ENCODE peak calls at places on chromosome 15, in six cellular contexts. O is foreskin fibroblast, J is A673, S is fibroblast of lung, X is GM12864, Z is cardiac muscle cell. Q is an unnamed sample.

GRCh38 chr15:96347181-96348111 is 16.9 kb downstream of the NR2F2 start:
- DNase-seq in Z (peak; percentile 73), S (peak; percentile 78), O (no peak), J (peak; percentile 90), X (no peak), Q (no peak)

GRCh38 chr15:89327113-89327512 is 7.5 kb downstream of the POLG start:
- DNase-seq in S (no peak), Z (no peak), J (no peak), O (no peak), X (no peak), Q (no peak)

GRCh38 chr15:65285291-65286068 is 1.2 kb downstream of the PARP16 start:
- DNase-seq in O (peak; percentile 48), J (no peak), S (peak; percentile 29), Z (no peak), X (no peak), Q (no peak)

GRCh38 chr15:67601008-67601620 is 58.6 kb downstream of the MAP2K5 start:
- DNase-seq in X (no peak), J (peak; percentile 41), S (peak; percentile 33), Z (peak; percentile 22), O (no peak), Q (no peak)

GRCh38 chr15:57537951-57538506 is 53.7 kb upstream of the MYZAP start:
- DNase-seq in J (peak; percentile 51), O (no peak), S (no peak), X (no peak), Z (no peak), Q (no peak)

GRCh38 chr15:76034111-76034510 is 21.9 kb upstream of the NRG4 start:
- DNase-seq in O (no peak), J (no peak), Z (no peak), X (no peak), S (no peak), Q (no peak)

GRCh38 chr15:81282911-81283310 is 41.0 kb downstream of the STARD5 start:
- DNase-seq in S (no peak), O (no peak), X (no peak), Z (no peak), J (no peak), Q (no peak)

GRCh38 chr15:49131403-49131802 is 24.0 kb downstream of the COPS2 start:
- DNase-seq in Z (no peak), J (no peak), X (no peak), O (no peak), S (no peak), Q (no peak)

GRCh38 chr15:33458421-33458820 is 147.7 kb downstream of the RYR3 start:
- DNase-seq in Z (no peak), O (no peak), S (no peak), J (no peak), X (no peak), Q (no peak)

GRCh38 chr15:81643773-81644172 is 269.8 kb upstream of the TMC3 start:
- DNase-seq in O (no peak), X (no peak), Z (no peak), J (no peak), S (no peak), Q (no peak)

GRCh38 chr15:71651750-71652186 is 158.6 kb upstream of the NR2E3 start:
- DNase-seq in X (peak; percentile 46), S (peak; percentile 68), Z (peak; percentile 74), O (peak; percentile 34), J (peak; percentile 53), Q (no peak)

GRCh38 chr15:92074646-92075045 is 221.1 kb downstream of the SLCO3A1 start:
- DNase-seq in O (no peak), X (no peak), Z (peak; percentile 72), J (peak; percentile 21), S (peak; percentile 58), Q (no peak)

GRCh38 chr15:78872972-78873795 is 494 bp downstream of the MORF4L1 start:
- DNase-seq in S (peak; percentile 90), O (peak; percentile 90), X (peak; percentile 78), Z (peak; percentile 94), J (peak; percentile 97), Q (peak; percentile 94)

GRCh38 chr15:33374181-33375006 is 63.6 kb downstream of the RYR3 start:
- DNase-seq in J (no peak), O (no peak), S (no peak), X (no peak), Z (no peak), Q (no peak)

GRCh38 chr15:63553388-63553791 is 43.8 kb upstream of the FBXL22 start:
- DNase-seq in J (peak; percentile 56), Z (peak; percentile 98), O (peak; percentile 85), S (peak; percentile 100), X (no peak), Q (no peak)

GRCh38 chr15:89206908-89207331 is 14.5 kb downstream of the RLBP1 start:
- DNase-seq in Z (peak; percentile 75), O (peak; percentile 45), J (peak; percentile 85), S (peak; percentile 50), X (no peak), Q (peak; percentile 85)

GRCh38 chr15:25055356-25056068 is 100.7 kb downstream of the SNRPN start:
- DNase-seq in Z (no peak), S (no peak), X (no peak), J (no peak), O (no peak), Q (peak; percentile 43)

GRCh38 chr15:89429986-89430385 is 66.4 kb downstream of the RHCG start:
- DNase-seq in O (no peak), S (no peak), J (no peak), X (no peak), Z (no peak), Q (no peak)

GRCh38 chr15:101107625-101108457 is 144.0 kb downstream of the CHSY1 start:
- DNase-seq in Z (no peak), S (no peak), X (no peak), J (no peak), O (no peak), Q (peak; percentile 48)

GRCh38 chr15:76012021-76012551 is at the start of gene NRG4:
- DNase-seq in J (no peak), O (peak; percentile 7), S (no peak), Z (peak; percentile 11), X (no peak), Q (no peak)

GRCh38 chr15:99103279-99103678 is 1.6 kb upstream of the SYNM start:
- DNase-seq in X (no peak), J (no peak), S (no peak), Z (no peak), O (no peak), Q (no peak)

DNA sequence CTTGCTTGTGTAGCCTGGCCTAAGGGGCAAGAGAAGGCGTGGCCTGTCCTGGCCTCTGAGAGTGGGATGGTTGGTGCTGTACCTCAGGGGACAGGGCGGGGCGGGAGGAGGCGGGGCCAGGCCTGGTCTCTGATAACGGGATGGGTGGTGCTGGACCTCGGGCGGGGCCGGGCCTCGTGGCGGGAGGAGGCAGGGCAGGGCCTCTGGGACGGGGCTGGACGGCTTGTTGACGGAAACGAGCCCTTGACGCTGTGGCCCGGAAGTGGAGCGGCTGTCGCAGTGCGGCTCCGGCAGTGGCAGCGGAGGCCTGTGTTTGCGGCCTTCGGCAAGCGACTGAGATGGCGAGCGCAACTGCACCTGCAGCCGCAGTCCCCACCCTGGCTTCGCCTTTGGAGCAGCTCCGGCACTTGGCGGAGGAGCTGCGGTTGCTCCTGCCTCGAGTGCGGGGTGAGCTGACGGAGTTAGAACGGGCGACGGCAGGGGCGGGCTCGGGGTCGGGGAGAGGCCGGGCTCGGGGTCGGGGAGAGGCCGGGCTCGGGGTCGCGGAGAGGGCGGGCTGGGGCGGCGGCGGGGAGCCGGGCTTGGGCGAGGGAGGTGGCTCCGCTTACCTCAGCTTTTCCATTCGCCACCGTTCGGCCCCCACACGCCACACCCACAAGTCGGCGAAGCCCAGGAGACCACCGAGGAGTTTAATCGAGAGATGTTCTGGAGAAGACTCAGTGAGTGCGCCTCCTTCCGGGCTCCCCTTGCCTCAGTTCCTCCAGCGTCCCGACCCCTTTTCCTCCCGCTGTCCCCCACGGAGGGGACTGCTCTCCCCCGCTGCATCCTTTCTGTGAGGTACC is at the start of gene CCNDBP1:
- DNase-seq in X (peak; percentile 84), S (peak; percentile 81), J (peak; percentile 82), Z (peak; percentile 81), O (peak; percentile 88), Q (peak; percentile 88)
- TF ChIP-seq CTCF in X (peak; percentile 57), S (peak; percentile 44), J (peak; percentile 65), Z (peak; percentile 50), O (peak; percentile 50), Q (peak; percentile 66)

GRCh38 chr15:74293021-74293810 is 57.1 kb downstream of the CCDC33 start:
- DNase-seq in S (no peak), O (no peak), Z (no peak), X (no peak), J (no peak), Q (no peak)

GRCh38 chr15:74294010-74294409 is 57.9 kb downstream of the CCDC33 start:
- DNase-seq in J (no peak), X (no peak), Z (no peak), S (no peak), O (no peak), Q (no peak)

GRCh38 chr15:74297867-74298266 is 61.7 kb downstream of the CCDC33 start:
- DNase-seq in X (no peak), Z (no peak), O (no peak), J (no peak), S (no peak), Q (no peak)

GRCh38 chr15:74300057-74300620 is 64.0 kb downstream of the CCDC33 start:
- DNase-seq in Z (no peak), X (no peak), J (peak; percentile 51), S (no peak), O (no peak), Q (no peak)

DNA sequence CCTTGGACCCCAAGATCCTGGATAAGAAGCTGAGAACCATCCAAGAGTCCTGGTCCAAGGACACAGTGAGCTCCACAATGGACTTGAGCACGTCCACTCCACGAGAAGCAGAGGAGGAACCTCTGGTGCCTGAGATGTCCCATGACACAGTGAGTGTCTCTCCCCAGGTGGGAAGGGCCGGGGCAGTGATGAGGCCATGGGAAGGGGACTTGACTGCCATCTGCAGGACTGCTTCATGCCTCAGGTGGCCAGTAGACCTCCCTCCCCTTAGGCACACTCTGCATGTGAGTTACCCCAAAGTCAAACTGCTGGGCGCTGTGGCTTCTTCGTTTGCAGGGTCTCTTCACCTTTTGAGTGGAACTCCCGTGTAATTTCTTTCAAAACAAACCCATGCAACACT is 59.7 kb downstream of the CCDC33 start:
- DNase-seq in X (no peak), Z (no peak), O (no peak), S (no peak), J (no peak), Q (no peak)
- TF ChIP-seq CTCF in X (peak; percentile 11), Z (no peak), O (no peak), S (no peak), J (no peak), Q (no peak)

GRCh38 chr15:29124581-29125381 is 144.8 kb downstream of the NSMCE3 start:
- DNase-seq in O (no peak), S (peak; percentile 79), J (no peak), X (no peak), Z (peak; percentile 9), Q (no peak)
- TF ChIP-seq CTCF in O (no peak), S (no peak), J (peak; percentile 12), X (no peak), Z (peak; percentile 15), Q (peak; percentile 24)

DNA sequence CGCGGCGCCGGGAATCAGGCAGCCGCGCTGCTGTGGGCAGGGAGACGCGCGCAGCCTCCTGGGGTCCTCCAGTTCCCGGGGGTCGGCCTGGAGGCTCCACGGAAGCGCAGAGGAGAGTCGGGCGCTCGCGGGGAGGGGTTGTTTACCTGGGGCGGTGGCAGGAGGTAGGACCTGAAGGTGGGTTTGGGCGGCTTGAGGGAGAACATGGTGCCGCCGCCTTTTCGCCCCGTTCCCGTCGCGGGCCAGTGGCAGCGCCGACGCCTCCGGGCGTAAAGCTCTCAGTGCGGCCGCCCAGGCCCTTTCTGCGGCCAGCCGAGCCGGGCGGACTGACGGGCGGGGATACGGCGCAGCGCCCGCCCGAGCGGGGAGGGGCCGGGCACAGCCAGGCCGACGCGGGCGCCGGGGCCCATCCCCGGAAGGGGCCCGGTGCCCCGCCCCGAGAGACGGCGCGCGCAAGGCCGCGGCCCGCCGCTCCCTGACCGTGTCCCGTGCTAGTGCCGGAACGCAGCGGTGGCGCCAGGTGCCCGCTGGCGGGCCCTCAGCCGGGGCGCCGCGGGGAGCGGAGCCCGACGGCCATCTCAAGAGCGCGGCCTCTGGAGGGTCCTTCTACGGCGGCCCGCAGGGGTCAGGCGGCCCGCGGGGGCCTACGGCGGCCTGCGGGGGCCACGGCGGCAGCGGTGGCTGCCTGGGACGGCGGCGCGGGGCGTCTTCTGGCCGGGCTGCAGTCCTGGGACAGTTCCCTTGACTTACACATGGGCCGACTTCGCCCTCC is at the start of gene MTMR10:
- DNase-seq in S (peak; percentile 79), Z (peak; percentile 89), O (peak; percentile 79), J (peak; percentile 74), X (no peak), Q (peak; percentile 81)
- TF ChIP-seq CTCF in S (peak; percentile 3), Z (peak; percentile 6), O (no peak), J (no peak), X (no peak), Q (no peak)

Q was measured in type B pancreatic cell.